ENCODE peak calls at places on chromosomes 2 and 18, in four cellular contexts. R is kidney epithelial cell, X is brain microvascular endothelial cell, Z is cardiac muscle cell. E is an unnamed sample.

GRCh38 chr2:84481702-84482101 is 22.6 kb upstream of the SUCLG1 start:
- DNase-seq in R (peak), X (peak), Z (peak), E (no peak)

GRCh38 chr2:189171956-189172609 is 7.5 kb downstream of the COL5A2 start:
- DNase-seq in R (no peak), X (no peak), Z (no peak), E (no peak)

GRCh38 chr2:230691005-230691647 is 21.5 kb upstream of the CAB39 start:
- DNase-seq in R (peak), X (peak), Z (peak), E (no peak)

GRCh38 chr18:2409906-2410305 is 161.4 kb downstream of the METTL4 start:
- DNase-seq in R (no peak), X (no peak), Z (no peak), E (no peak)

GRCh38 chr2:19356545-19357382 is 1.7 kb downstream of the OSR1 start:
- DNase-seq in R (no peak), X (no peak), Z (no peak), E (no peak)

GRCh38 chr2:3302751-3303582 is 74.7 kb downstream of the EIPR1 start:
- DNase-seq in R (no peak), X (no peak), Z (no peak), E (no peak)

GRCh38 chr2:176533505-176534193 is 264.4 kb downstream of the MTX2 start:
- DNase-seq in R (no peak), X (no peak), Z (peak), E (no peak)

GRCh38 chr18:78407456-78407823 is 572.2 kb upstream of the SALL3 start:
- DNase-seq in R (no peak), X (no peak), Z (no peak), E (no peak)

GRCh38 chr2:36589230-36589630 is 8.7 kb downstream of the FEZ2 start:
- DNase-seq in R (no peak), X (no peak), Z (no peak), E (no peak)

GRCh38 chr2:218405365-218406208 is 5.9 kb downstream of the CTDSP1 start:
- DNase-seq in R (no peak), X (no peak), Z (no peak), E (no peak)

GRCh38 chr2:27636766-27637165 is 7.9 kb downstream of the GPN1 start:
- DNase-seq in R (no peak), X (no peak), Z (no peak), E (no peak)

GRCh38 chr18:63132819-63133200 is 186.8 kb downstream of the BCL2 start:
- DNase-seq in R (no peak), X (no peak), Z (no peak), E (no peak)

GRCh38 chr2:127906206-127906926 is 20.6 kb upstream of the AMMECR1L start:
- DNase-seq in R (no peak), X (no peak), Z (no peak), E (no peak)

GRCh38 chr2:102029405-102029804 is 37.6 kb downstream of the IL1R2 start:
- DNase-seq in R (no peak), X (no peak), Z (no peak), E (no peak)

DNA sequence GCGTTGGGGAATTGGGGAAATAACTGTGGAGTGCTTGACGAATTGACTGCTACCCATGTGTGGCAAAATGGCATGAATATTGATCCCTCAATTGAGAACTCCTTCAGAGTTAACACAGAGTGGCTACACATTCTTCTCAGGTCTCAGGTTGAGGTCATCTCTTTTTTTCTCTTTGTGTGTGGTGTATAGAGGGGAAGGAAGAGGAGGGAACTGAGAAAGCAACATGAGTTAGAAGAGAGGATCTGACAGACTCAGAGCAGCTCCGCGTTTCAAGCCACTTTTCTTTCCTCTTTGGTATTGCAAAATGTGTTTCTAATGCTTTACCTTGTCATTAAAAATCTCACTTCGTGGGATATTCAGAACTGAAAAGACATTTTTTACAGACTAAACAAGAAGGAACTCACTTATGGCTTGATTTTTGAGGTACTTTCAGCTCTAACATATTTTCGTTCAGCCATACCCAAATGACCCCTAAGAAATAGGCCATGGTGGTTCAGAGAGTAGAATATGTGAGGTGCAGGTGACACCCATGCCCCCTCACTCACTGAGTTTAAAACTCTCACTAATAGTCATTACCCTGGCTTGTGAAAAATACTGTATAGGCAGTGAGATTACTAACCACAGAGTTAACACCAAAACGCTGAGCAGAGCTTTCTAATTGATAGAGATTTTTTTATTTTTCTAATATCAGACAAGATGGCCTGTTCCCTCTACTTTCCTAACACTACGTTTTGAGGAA is 22.5 kb downstream of the STAT4 start:
- DNase-seq in R (no peak), X (no peak), Z (no peak), E (no peak)
- H3K4me3 ChIP-seq in R (no peak), X (no peak), Z (no peak), E (no peak)

DNA sequence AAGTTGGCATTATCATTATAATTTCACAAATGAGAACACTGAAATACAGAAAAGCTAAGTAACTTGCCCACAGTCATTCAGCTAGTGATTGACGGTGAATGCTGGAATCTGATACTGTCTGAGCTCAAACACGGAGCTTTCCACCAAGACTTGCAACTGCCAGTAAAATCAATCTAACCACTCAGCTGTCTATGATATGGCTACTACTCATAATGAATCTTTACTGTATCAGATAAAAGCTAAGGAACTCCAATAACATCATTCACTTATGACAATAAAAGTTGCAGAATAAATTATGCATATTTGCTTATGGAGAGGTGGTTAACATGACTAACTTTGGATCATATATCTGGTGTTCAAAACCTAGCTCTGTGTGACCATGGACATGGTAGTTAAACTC is 279.4 kb upstream of the NXPH2 start:
- DNase-seq in R (no peak), X (no peak), Z (no peak), E (no peak)
- H3K4me3 ChIP-seq in R (no peak), X (no peak), Z (no peak), E (no peak)

DNA sequence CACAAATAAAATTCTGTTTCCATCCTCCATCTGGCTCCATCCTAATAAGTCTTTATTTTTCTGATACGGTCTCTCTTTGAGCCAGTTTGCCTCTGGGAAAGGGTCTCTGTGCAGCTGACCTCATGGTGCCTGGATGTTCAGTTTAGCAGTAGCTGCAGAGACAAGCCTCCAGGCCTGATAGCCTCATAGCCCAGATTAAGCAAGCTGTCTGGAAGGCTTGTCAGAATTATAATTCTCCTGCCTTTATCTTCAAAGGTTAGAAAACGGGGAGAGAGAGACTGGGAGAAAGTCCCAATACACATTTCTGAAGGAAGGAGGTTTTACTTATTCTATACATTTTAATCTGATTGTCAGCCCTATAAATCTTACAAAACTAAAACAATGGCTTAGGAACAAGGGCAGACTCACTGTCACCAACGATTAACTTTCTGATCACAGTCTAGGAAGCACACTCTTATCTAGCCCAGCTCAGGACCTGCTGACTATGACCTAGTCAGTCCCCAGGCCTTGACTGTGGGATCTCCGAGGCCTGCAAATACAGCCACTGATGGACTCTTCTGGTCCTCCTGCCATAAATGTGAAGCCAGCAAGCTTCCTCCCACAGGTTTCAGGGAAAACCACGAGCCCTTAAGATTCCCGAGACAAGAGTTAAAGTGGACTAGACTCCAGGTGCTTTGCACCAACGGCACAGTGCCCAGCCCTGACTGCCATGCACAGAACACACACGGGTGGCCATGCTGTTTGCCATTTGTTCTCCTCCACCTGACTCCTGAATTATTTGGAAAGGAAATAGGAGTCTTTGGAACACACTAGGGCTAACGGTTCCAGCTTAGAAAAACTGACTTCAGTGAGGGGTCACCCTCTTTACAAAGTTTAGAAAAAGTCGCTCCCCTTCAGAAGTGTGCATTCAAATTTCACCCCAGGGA is 111.4 kb upstream of the SMAD7 start:
- DNase-seq in R (no peak), X (no peak), Z (no peak), E (no peak)
- H3K4me3 ChIP-seq in R (no peak), X (no peak), Z (no peak), E (no peak)

GRCh38 chr2:162333968-162334367 is 10.0 kb upstream of the GCA start:
- DNase-seq in R (no peak), X (peak), Z (peak), E (no peak)
- H3K4me3 ChIP-seq in R (no peak), X (no peak), Z (no peak), E (no peak)

GRCh38 chr2:172739651-172740050 is 4.0 kb downstream of the RAPGEF4 start:
- DNase-seq in R (no peak), X (no peak), Z (no peak), E (no peak)

GRCh38 chr2:172740871-172741270 is 5.2 kb downstream of the RAPGEF4 start:
- DNase-seq in R (no peak), X (no peak), Z (no peak), E (no peak)

GRCh38 chr2:172735646-172736418 is at the start of gene RAPGEF4:
- DNase-seq in R (no peak), X (no peak), Z (no peak), E (no peak)

GRCh38 chr2:172734711-172735645 is 667 bp upstream of the RAPGEF4 start:
- DNase-seq in R (no peak), X (no peak), Z (peak), E (no peak)

DNA sequence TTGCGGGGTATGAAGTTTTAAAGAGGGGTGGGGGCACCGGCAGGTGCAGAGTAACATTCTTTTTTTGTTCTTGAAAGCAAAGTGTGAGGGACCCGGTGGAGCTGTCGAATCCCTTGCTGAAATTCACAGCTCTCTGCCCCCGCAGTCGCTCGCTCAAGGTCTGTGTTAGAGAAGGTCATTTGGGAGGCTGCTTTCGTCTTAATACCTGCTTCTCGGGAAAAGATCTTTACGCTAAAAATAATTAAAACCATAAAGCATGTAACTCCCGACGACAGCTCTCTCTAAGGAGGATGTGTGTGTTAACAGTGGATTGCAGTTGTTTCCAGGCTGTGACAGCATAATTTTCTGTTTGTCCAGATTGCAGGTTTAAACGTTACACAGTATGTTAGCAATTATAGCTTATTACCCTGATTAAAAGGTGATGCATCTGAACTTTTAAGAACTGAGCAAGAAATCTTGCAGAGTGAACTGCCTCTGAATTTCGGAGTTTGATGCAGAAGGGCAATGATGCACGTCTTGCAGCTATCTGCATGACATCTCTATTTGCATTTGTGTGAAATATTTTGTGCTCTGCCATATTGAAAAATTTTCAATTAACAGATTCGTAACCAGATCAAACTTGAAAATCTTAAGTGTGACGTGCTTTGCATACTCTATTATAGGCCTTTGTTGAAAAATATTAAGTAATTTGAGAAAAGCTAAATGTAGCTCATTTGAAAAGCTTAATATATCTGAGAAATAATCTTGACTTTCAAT is 952 bp downstream of the RAPGEF4 start:
- DNase-seq in R (no peak), X (no peak), Z (no peak), E (no peak)
- H3K4me3 ChIP-seq in R (peak), X (peak), Z (peak), E (peak)